ENCODE peak calls at places on chromosomes 2 and 18, in four cellular contexts. One of them, this sample, is unnamed. For H3K9me3, the result is how much of the 10 kb centered on the place peaks cover.

GRCh38 chr18:44066541-44066940 is 614.1 kb upstream of the SETBP1 start:
- DNase-seq in right lobe of liver: no peak
- DNase-seq in PC-3: no peak
- DNase-seq in K562: no peak
- DNase-seq in this sample: no peak

GRCh38 chr2:239321596-239322413 is 79.0 kb downstream of the HDAC4 start:
- DNase-seq in right lobe of liver: no peak
- DNase-seq in PC-3: no peak
- DNase-seq in K562: no peak
- DNase-seq in this sample: no peak

GRCh38 chr18:59275406-59275949 is 2.2 kb upstream of the RAX start:
- DNase-seq in right lobe of liver: no peak
- DNase-seq in PC-3: no peak
- DNase-seq in K562: no peak
- DNase-seq in this sample: no peak

GRCh38 chr2:231677632-231678104 is 30.7 kb upstream of the PTMA start:
- DNase-seq in right lobe of liver: peak
- DNase-seq in PC-3: peak
- DNase-seq in K562: peak
- DNase-seq in this sample: peak

GRCh38 chr18:35376742-35377695 is at the start of gene ZNF396:
- DNase-seq in right lobe of liver: peak
- DNase-seq in PC-3: peak
- DNase-seq in K562: peak
- DNase-seq in this sample: peak

GRCh38 chr2:124437811-124438210 is 412.7 kb downstream of the CNTNAP5 start:
- DNase-seq in right lobe of liver: no peak
- DNase-seq in PC-3: no peak
- DNase-seq in K562: no peak
- DNase-seq in this sample: no peak

GRCh38 chr2:120208381-120209353 is 14.5 kb downstream of the TMEM185B start:
- DNase-seq in right lobe of liver: no peak
- DNase-seq in PC-3: no peak
- DNase-seq in K562: no peak
- DNase-seq in this sample: no peak

GRCh38 chr2:168336786-168337388 is 89.5 kb upstream of the STK39 start:
- DNase-seq in right lobe of liver: peak
- DNase-seq in PC-3: peak
- DNase-seq in K562: no peak
- DNase-seq in this sample: peak

GRCh38 chr2:200063155-200063554 is 107.8 kb downstream of the MAIP1 start:
- DNase-seq in right lobe of liver: no peak
- DNase-seq in PC-3: no peak
- DNase-seq in K562: no peak
- DNase-seq in this sample: no peak

GRCh38 chr2:187993516-187993915 is 298.2 kb upstream of the GULP1 start:
- DNase-seq in right lobe of liver: no peak
- DNase-seq in PC-3: no peak
- DNase-seq in K562: no peak
- DNase-seq in this sample: no peak

GRCh38 chr2:236903978-236904377 is 181.7 kb upstream of the COPS8 start:
- DNase-seq in right lobe of liver: no peak
- DNase-seq in PC-3: no peak
- DNase-seq in K562: no peak
- DNase-seq in this sample: no peak

GRCh38 chr18:5097116-5097703 is 99.8 kb downstream of the AKAIN1 start:
- DNase-seq in right lobe of liver: no peak
- DNase-seq in PC-3: no peak
- DNase-seq in K562: no peak
- DNase-seq in this sample: no peak

GRCh38 chr2:24613154-24613814 is 122.2 kb downstream of the NCOA1 start:
- DNase-seq in right lobe of liver: no peak
- DNase-seq in PC-3: peak
- DNase-seq in K562: no peak
- DNase-seq in this sample: no peak

GRCh38 chr2:181810823-181811695 is 80.5 kb upstream of the ITPRID2 start:
- DNase-seq in right lobe of liver: no peak
- DNase-seq in PC-3: peak
- DNase-seq in K562: peak
- DNase-seq in this sample: no peak

GRCh38 chr2:71277536-71278103 is 50.7 kb upstream of the PAIP2B start:
- DNase-seq in right lobe of liver: peak
- DNase-seq in PC-3: peak
- DNase-seq in K562: no peak
- DNase-seq in this sample: peak

GRCh38 chr2:143501245-143501644 is 372.0 kb downstream of the ARHGAP15 start:
- DNase-seq in right lobe of liver: no peak
- DNase-seq in PC-3: no peak
- DNase-seq in K562: no peak
- DNase-seq in this sample: no peak

GRCh38 chr2:239463541-239464165 is 62.8 kb upstream of the HDAC4 start:
- DNase-seq in right lobe of liver: no peak
- DNase-seq in PC-3: no peak
- DNase-seq in K562: no peak
- DNase-seq in this sample: no peak

GRCh38 chr2:168338292-168338691 is 90.9 kb upstream of the STK39 start:
- DNase-seq in right lobe of liver: no peak
- DNase-seq in PC-3: peak
- DNase-seq in K562: no peak
- DNase-seq in this sample: no peak

DNA sequence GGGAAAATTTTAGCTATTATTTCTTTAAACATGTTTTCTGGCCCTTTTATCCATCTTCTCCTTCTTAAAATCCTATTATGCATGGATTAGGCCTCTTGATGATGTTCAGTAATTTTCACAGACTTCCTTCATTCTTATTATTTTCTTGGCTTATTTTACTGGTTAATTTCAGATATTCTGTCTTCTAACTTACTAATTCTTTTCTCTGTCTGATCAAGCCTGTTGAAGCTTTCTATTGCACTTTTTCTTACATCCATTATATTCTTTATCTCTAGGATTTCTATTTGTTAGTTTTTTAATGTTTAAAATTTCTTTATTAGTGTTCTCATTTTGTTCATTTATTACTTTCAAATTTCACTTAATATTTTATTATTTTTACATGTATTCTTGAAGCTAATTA is 105.3 kb upstream of the GALNT13 start:
- DNase-seq in right lobe of liver: no peak
- DNase-seq in PC-3: no peak
- DNase-seq in K562: no peak
- DNase-seq in this sample: no peak
- H3K9me3 ChIP-seq in right lobe of liver: under half
- H3K9me3 ChIP-seq in PC-3: under half
- H3K9me3 ChIP-seq in K562: under half
- H3K9me3 ChIP-seq in this sample: half or more

DNA sequence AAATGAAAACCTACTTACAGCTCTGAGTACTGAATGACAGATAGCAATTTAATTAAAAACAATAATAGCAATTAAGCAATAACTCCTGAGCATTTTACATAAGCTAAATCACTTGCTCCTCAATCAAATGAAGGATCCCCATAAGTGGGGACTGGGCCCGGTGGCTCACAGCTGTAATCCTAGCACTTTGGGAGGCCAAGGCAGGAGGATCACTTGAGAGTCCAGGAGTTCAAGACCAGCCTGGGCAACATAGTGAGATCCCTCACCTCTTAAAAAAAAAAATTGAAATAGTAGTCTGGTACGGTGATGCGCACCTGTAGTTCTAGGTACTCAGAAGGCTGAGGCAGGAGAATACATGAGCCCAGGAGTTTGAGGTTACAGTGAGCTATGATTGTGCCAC is 13.4 kb downstream of the STAM2 start:
- DNase-seq in right lobe of liver: no peak
- DNase-seq in PC-3: no peak
- DNase-seq in K562: no peak
- DNase-seq in this sample: no peak
- H3K9me3 ChIP-seq in right lobe of liver: under half
- H3K9me3 ChIP-seq in PC-3: under half
- H3K9me3 ChIP-seq in K562: under half
- H3K9me3 ChIP-seq in this sample: under half

GRCh38 chr2:52895726-52896340 is 871.8 kb upstream of the CHAC2 start:
- DNase-seq in right lobe of liver: no peak
- DNase-seq in PC-3: no peak
- DNase-seq in K562: no peak
- DNase-seq in this sample: no peak
- H3K9me3 ChIP-seq in right lobe of liver: under half
- H3K9me3 ChIP-seq in PC-3: under half
- H3K9me3 ChIP-seq in K562: under half
- H3K9me3 ChIP-seq in this sample: under half

GRCh38 chr18:71597219-71597618 is 946.9 kb downstream of the CBLN2 start:
- DNase-seq in right lobe of liver: no peak
- DNase-seq in PC-3: no peak
- DNase-seq in K562: no peak
- DNase-seq in this sample: no peak

GRCh38 chr18:71598374-71598773 is 945.8 kb downstream of the CBLN2 start:
- DNase-seq in right lobe of liver: no peak
- DNase-seq in PC-3: peak
- DNase-seq in K562: no peak
- DNase-seq in this sample: no peak
- H3K9me3 ChIP-seq in right lobe of liver: under half
- H3K9me3 ChIP-seq in PC-3: under half
- H3K9me3 ChIP-seq in K562: under half
- H3K9me3 ChIP-seq in this sample: under half

GRCh38 chr2:22209545-22209944 is 1085.8 kb downstream of the TDRD15 start:
- DNase-seq in right lobe of liver: no peak
- DNase-seq in PC-3: no peak
- DNase-seq in K562: no peak
- DNase-seq in this sample: no peak
- H3K9me3 ChIP-seq in right lobe of liver: under half
- H3K9me3 ChIP-seq in PC-3: under half
- H3K9me3 ChIP-seq in K562: under half
- H3K9me3 ChIP-seq in this sample: under half

GRCh38 chr2:169372561-169372960 is 10.2 kb upstream of the LRP2 start:
- DNase-seq in right lobe of liver: no peak
- DNase-seq in PC-3: no peak
- DNase-seq in K562: no peak
- DNase-seq in this sample: no peak
- H3K9me3 ChIP-seq in right lobe of liver: under half
- H3K9me3 ChIP-seq in PC-3: under half
- H3K9me3 ChIP-seq in K562: under half
- H3K9me3 ChIP-seq in this sample: under half

GRCh38 chr2:160091381-160091780 is 29.0 kb upstream of the PLA2R1 start:
- DNase-seq in right lobe of liver: no peak
- DNase-seq in PC-3: peak
- DNase-seq in K562: no peak
- DNase-seq in this sample: no peak
- H3K9me3 ChIP-seq in right lobe of liver: under half
- H3K9me3 ChIP-seq in PC-3: under half
- H3K9me3 ChIP-seq in K562: under half
- H3K9me3 ChIP-seq in this sample: half or more

GRCh38 chr2:47868611-47869352 is 37.5 kb downstream of the FBXO11 start:
- DNase-seq in right lobe of liver: no peak
- DNase-seq in PC-3: no peak
- DNase-seq in K562: no peak
- DNase-seq in this sample: no peak

GRCh38 chr2:47867205-47867604 is 39.1 kb downstream of the FBXO11 start:
- DNase-seq in right lobe of liver: no peak
- DNase-seq in PC-3: peak
- DNase-seq in K562: no peak
- DNase-seq in this sample: no peak

GRCh38 chr2:47864566-47864965 is 41.7 kb downstream of the FBXO11 start:
- DNase-seq in right lobe of liver: no peak
- DNase-seq in PC-3: no peak
- DNase-seq in K562: no peak
- DNase-seq in this sample: no peak

DNA sequence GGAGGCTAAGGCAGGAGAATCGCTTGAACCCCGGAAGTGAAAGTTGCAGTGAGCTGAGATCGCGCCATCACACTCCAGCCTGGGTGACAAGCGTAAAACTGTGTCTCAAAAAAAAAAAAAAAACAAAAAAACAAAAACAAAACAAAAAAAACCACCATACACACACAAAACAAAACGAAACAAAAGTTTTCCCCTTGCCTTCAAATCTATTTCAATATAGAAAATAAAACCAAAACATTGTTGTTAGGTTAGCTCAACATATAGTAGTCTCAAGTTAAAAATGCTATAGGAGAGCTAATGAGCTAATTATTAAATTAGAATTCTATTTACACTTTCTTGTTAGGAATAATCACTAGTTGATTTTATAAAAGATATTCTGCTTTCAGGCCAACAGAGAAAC is 43.3 kb downstream of the FBXO11 start:
- DNase-seq in right lobe of liver: no peak
- DNase-seq in PC-3: no peak
- DNase-seq in K562: no peak
- DNase-seq in this sample: no peak
- H3K9me3 ChIP-seq in right lobe of liver: under half
- H3K9me3 ChIP-seq in PC-3: under half
- H3K9me3 ChIP-seq in K562: under half
- H3K9me3 ChIP-seq in this sample: under half